ENCODE peak calls at places on chromosomes 1 and 21, in nine cellular contexts. B is hippocampal formation, G is lung, O is amniotic stem cell, L is Daoy, N is cardiac fibroblast, C is heart right ventricle, D is iris pigment epithelial cell, Z is AG08395. R is an unnamed sample.

GRCh38 chr1:159171254-159171687 is at the start of gene CADM3:
- DNase-seq in Z (no peak), D (no peak), C (no peak), O (no peak), B (peak; percentile 37), G (no peak), L (peak; percentile 20), N (peak; percentile 13), R (peak; percentile 52)

GRCh38 chr21:46124083-46124925 is 26.4 kb downstream of the COL6A2 start:
- DNase-seq in B (no peak), G (no peak), Z (no peak), L (no peak), C (peak; percentile 3), O (no peak), D (no peak), N (no peak), R (no peak)

GRCh38 chr1:93991269-93991668 is 82.0 kb upstream of the GCLM start:
- DNase-seq in C (no peak), B (no peak), L (no peak), Z (no peak), N (no peak), G (no peak), D (no peak), O (no peak), R (no peak)

GRCh38 chr1:198295975-198296374 is 139.2 kb downstream of the NEK7 start:
- DNase-seq in Z (peak; percentile 5), B (no peak), N (no peak), G (no peak), C (no peak), L (no peak), D (no peak), O (no peak), R (no peak)

GRCh38 chr1:207219979-207220889 is 101.2 kb upstream of the CD55 start:
- DNase-seq in G (no peak), Z (no peak), O (no peak), C (no peak), N (no peak), D (no peak), L (no peak), B (no peak), R (no peak)

GRCh38 chr1:21239181-21239580 is 51.1 kb downstream of the ECE1 start:
- DNase-seq in L (peak; percentile 38), D (no peak), B (no peak), Z (no peak), N (no peak), G (no peak), O (no peak), C (no peak), R (no peak)

GRCh38 chr1:234972411-234973191 is 156.0 kb downstream of the TOMM20 start:
- DNase-seq in N (no peak), C (no peak), Z (no peak), B (no peak), O (no peak), D (peak; percentile 41), G (no peak), L (peak; percentile 78), R (peak; percentile 8)

GRCh38 chr1:6859415-6860343 is 74.4 kb downstream of the CAMTA1 start:
- DNase-seq in N (peak; percentile 99), L (peak; percentile 93), D (peak; percentile 98), O (peak; percentile 82), B (no peak), Z (peak; percentile 84), C (peak; percentile 10), G (peak; percentile 55), R (no peak)

GRCh38 chr1:195591917-195592672 is 1016.1 kb downstream of the KCNT2 start:
- DNase-seq in L (peak; percentile 60), Z (peak; percentile 54), D (peak; percentile 41), B (no peak), O (peak; percentile 28), N (no peak), G (no peak), C (no peak), R (no peak)

GRCh38 chr1:109229531-109230127 is 15.9 kb downstream of the SARS1 start:
- DNase-seq in C (no peak), N (no peak), O (no peak), G (no peak), L (no peak), Z (no peak), D (no peak), B (no peak), R (peak; percentile 58)

GRCh38 chr1:95281781-95282495 is 47.9 kb downstream of the RWDD3 start:
- DNase-seq in G (no peak), N (no peak), C (no peak), Z (no peak), L (no peak), D (no peak), O (no peak), B (no peak), R (no peak)

GRCh38 chr1:85580046-85580411 is 532 bp upstream of the CCN1 start:
- DNase-seq in C (peak; percentile 32), O (no peak), L (peak; percentile 84), D (peak; percentile 81), N (peak; percentile 90), Z (peak; percentile 55), B (no peak), G (no peak), R (no peak)

GRCh38 chr1:42006836-42007235 is 88.1 kb upstream of the HIVEP3 start:
- DNase-seq in O (no peak), N (peak; percentile 78), Z (no peak), L (no peak), B (no peak), G (no peak), C (no peak), D (peak; percentile 63), R (no peak)

GRCh38 chr1:59631561-59631960 is 183.2 kb upstream of the HOOK1 start:
- DNase-seq in Z (no peak), N (no peak), L (no peak), C (no peak), O (no peak), G (no peak), B (no peak), D (peak; percentile 49), R (no peak)

R was measured in dorsolateral prefrontal cortex.